ENCODE peak calls at places on chromosomes 6 and 20, in ten cellular contexts. J is A549, B is H9, L is GM23338, G is esophagus squamous epithelium, C is fibroblast of pulmonary artery, U is endothelial cell, Q is tibial artery, M is neural crest cell, W is psoas muscle. R is an unnamed sample.

GRCh38 chr6:37048851-37049734 is 43.6 kb downstream of the FGD2 start:
- DNase-seq in Q (no peak), G (peak), M (no peak), U (no peak), B (no peak), L (no peak), W (peak), J (no peak), C (peak), R (no peak)

GRCh38 chr20:59725476-59726119 is 121.3 kb downstream of the PHACTR3 start:
- DNase-seq in B (no peak), U (no peak), C (no peak), W (no peak), J (no peak), L (peak), M (no peak), G (no peak), Q (peak), R (peak)

GRCh38 chr20:44541957-44542356 is 20.1 kb upstream of the SERINC3 start:
- DNase-seq in M (no peak), L (no peak), G (no peak), J (no peak), Q (no peak), B (no peak), U (no peak), C (peak), W (no peak), R (no peak)

GRCh38 chr6:169933251-169933821 is 181.9 kb downstream of the ERMARD start:
- DNase-seq in Q (no peak), U (no peak), W (no peak), J (no peak), C (no peak), L (no peak), G (no peak), B (no peak), M (no peak), R (no peak)

GRCh38 chr6:157518399-157519250 is 137.6 kb downstream of the ZDHHC14 start:
- DNase-seq in U (no peak), W (peak), L (peak), B (no peak), C (peak), Q (no peak), M (no peak), J (peak), G (no peak), R (no peak)

GRCh38 chr6:36660771-36661471 is 17.6 kb upstream of the CDKN1A start:
- DNase-seq in U (no peak), C (no peak), W (peak), Q (peak), B (peak), J (no peak), M (peak), L (peak), G (no peak), R (no peak)

GRCh38 chr20:41249371-41249770 is 68.2 kb downstream of the ZHX3 start:
- DNase-seq in C (peak), J (no peak), G (no peak), B (no peak), U (no peak), W (peak), L (no peak), M (peak), Q (peak), R (no peak)

GRCh38 chr6:157770946-157771345 is 52.1 kb upstream of the SNX9 start:
- DNase-seq in J (no peak), U (no peak), L (no peak), C (no peak), G (no peak), Q (no peak), B (no peak), M (no peak), W (no peak), R (no peak)

GRCh38 chr6:107496041-107496440 is 6.1 kb downstream of the SOBP start:
- DNase-seq in C (no peak), L (no peak), U (no peak), B (no peak), Q (no peak), M (no peak), J (no peak), G (no peak), W (no peak), R (no peak)

GRCh38 chr20:37893566-37894241 is 9.2 kb upstream of the VSTM2L start:
- DNase-seq in G (no peak), B (no peak), C (no peak), U (no peak), W (no peak), L (no peak), Q (no peak), M (no peak), J (no peak), R (no peak)

GRCh38 chr20:37894454-37894853 is 8.5 kb upstream of the VSTM2L start:
- DNase-seq in B (no peak), L (no peak), C (no peak), Q (no peak), U (no peak), G (no peak), M (no peak), J (no peak), W (no peak), R (no peak)

GRCh38 chr20:37899105-37900045 is 3.6 kb upstream of the VSTM2L start:
- DNase-seq in C (no peak), L (no peak), B (no peak), Q (no peak), G (no peak), J (no peak), U (no peak), M (no peak), W (no peak), R (no peak)

GRCh38 chr20:37898301-37899104 is 4.4 kb upstream of the VSTM2L start:
- DNase-seq in B (no peak), Q (no peak), C (no peak), L (no peak), U (no peak), M (no peak), J (no peak), G (no peak), W (no peak), R (no peak)

GRCh38 chr20:37897008-37897548 is 5.8 kb upstream of the VSTM2L start:
- DNase-seq in M (peak), J (no peak), Q (no peak), W (no peak), U (peak), G (no peak), C (peak), B (peak), L (peak), R (no peak)
- TF ChIP-seq CTCF in M (peak), J (no peak), Q (no peak), W (no peak), U (peak), G (no peak), C (peak), B (peak), L (peak), R (peak)

GRCh38 chr20:50588034-50588736 is 78.0 kb downstream of the PTPN1 start:
- DNase-seq in M (peak), J (peak), B (peak), C (peak), G (no peak), L (peak), Q (peak), W (peak), U (peak), R (no peak)
- TF ChIP-seq CTCF in M (peak), J (peak), B (peak), C (no peak), G (peak), L (peak), Q (peak), W (peak), U (peak), R (peak)

GRCh38 chr20:57434390-57434700 is 43.1 kb downstream of the RBM38 start:
- DNase-seq in M (no peak), L (no peak), C (no peak), G (no peak), U (no peak), W (peak), J (no peak), Q (no peak), B (no peak), R (no peak)
- TF ChIP-seq CTCF in M (no peak), L (peak), C (peak), G (no peak), U (no peak), W (no peak), J (no peak), Q (no peak), B (peak), R (no peak)

DNA sequence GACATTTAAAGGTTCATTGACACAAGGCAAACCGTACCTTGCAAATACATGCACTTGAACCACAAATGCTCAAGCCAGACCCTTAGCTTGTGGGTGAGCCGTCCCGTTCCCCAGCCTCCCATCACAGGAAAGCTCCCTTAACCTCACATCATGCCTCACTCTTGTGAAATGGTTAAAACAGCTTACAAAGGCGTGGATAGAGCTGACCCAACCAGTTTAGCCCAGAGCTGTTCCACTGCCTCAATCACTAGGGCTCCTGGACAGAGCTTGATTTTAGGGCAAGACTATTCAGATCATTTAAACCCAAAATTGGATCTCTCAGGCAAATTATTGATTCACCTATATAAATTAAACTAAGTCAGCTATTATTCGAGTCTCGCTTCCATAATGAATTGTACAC is 229.6 kb upstream of the TAB2 start:
- DNase-seq in M (no peak), B (no peak), W (no peak), U (no peak), L (no peak), J (no peak), Q (no peak), G (no peak), C (no peak), R (no peak)
- TF ChIP-seq CTCF in M (no peak), B (no peak), W (no peak), U (no peak), L (no peak), J (no peak), Q (no peak), G (no peak), C (no peak), R (no peak)

DNA sequence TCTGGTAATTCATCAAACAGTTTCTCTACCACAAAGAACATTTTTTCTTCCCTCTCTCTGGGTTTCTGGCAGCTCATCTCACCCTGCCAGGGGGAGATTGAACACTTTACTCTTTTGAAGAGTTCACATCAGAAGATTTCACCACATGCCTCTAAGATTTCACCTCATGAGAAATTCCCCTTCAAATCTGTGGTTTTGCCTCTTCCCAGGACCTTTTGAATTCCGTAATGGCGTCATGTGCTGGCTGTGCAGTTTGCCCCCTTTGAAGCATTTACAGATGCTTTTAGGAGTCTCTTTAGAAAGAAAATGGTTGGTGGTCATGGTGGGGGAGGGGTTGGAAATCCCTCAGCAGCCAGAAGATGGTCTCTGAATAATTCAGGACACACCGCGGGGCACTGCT is 486.1 kb downstream of the QKI start:
- DNase-seq in Q (no peak), L (no peak), W (no peak), M (no peak), G (no peak), U (no peak), B (no peak), J (no peak), C (peak), R (no peak)
- TF ChIP-seq CTCF in Q (no peak), L (no peak), W (no peak), M (no peak), G (no peak), U (no peak), B (no peak), J (no peak), C (no peak), R (no peak)